ENCODE peak calls at places on chromosomes 7 and 10, in nine cellular contexts. D, V, J, H, N, B, Y, E and O are unnamed samples.

GRCh38 chr10:70587045-70587658 is 15.4 kb downstream of the PRF1 start:
- DNase-seq in D (no peak), V (no peak), J (no peak), H (no peak), N (no peak), B (no peak), Y (no peak), E (no peak), O (no peak)

GRCh38 chr10:86785968-86786367 is 29.5 kb downstream of the BMPR1A start:
- DNase-seq in D (no peak), V (no peak), J (no peak), H (no peak), N (no peak), B (no peak), Y (no peak), E (no peak), O (no peak)

GRCh38 chr10:33208166-33208565 is 126.3 kb downstream of the NRP1 start:
- DNase-seq in D (no peak), V (no peak), J (no peak), H (no peak), N (no peak), B (no peak), Y (no peak), E (no peak), O (no peak)

GRCh38 chr10:178208-178607 is 43.0 kb downstream of the ZMYND11 start:
- DNase-seq in D (no peak), V (no peak), J (no peak), H (peak), N (peak), B (no peak), Y (peak), E (peak), O (no peak)

GRCh38 chr10:26697922-26698608 is 564 bp downstream of the PDSS1 start:
- DNase-seq in D (no peak), V (no peak), J (no peak), H (no peak), N (no peak), B (no peak), Y (peak), E (no peak), O (no peak)

GRCh38 chr10:1180836-1181235 is 124.7 kb downstream of the WDR37 start:
- DNase-seq in D (no peak), V (no peak), J (no peak), H (no peak), N (no peak), B (no peak), Y (no peak), E (no peak), O (no peak)

GRCh38 chr10:96416643-96417042 is 57.8 kb upstream of the OPALIN start:
- DNase-seq in D (no peak), V (no peak), J (no peak), H (peak), N (no peak), B (peak), Y (no peak), E (peak), O (no peak)

GRCh38 chr10:79239275-79239779 is 107.9 kb upstream of the PPIF start:
- DNase-seq in D (no peak), V (no peak), J (peak), H (peak), N (peak), B (no peak), Y (peak), E (no peak), O (no peak)

GRCh38 chr10:94630017-94630688 is 53.4 kb upstream of the CYP2C18 start:
- DNase-seq in D (no peak), V (no peak), J (no peak), H (peak), N (peak), B (no peak), Y (peak), E (peak), O (peak)

GRCh38 chr7:152565731-152566130 is 110.2 kb downstream of the XRCC2 start:
- DNase-seq in D (no peak), V (no peak), J (no peak), H (no peak), N (no peak), B (no peak), Y (no peak), E (no peak), O (no peak)

GRCh38 chr10:70250956-70251680 is 17.9 kb upstream of the PPA1 start:
- DNase-seq in D (no peak), V (no peak), J (no peak), H (no peak), N (no peak), B (no peak), Y (no peak), E (no peak), O (no peak)

GRCh38 chr7:121366852-121367431 is 29.2 kb downstream of the FAM3C start:
- DNase-seq in D (no peak), V (no peak), J (no peak), H (peak), N (peak), B (no peak), Y (peak), E (peak), O (no peak)

GRCh38 chr7:113404245-113404644 is 285.9 kb upstream of the SMIM30 start:
- DNase-seq in D (no peak), V (no peak), J (no peak), H (no peak), N (no peak), B (no peak), Y (no peak), E (no peak), O (no peak)

GRCh38 chr7:31336202-31337035 is 4.1 kb downstream of the NEUROD6 start:
- DNase-seq in D (no peak), V (no peak), J (no peak), H (no peak), N (no peak), B (no peak), Y (no peak), E (no peak), O (no peak)
- TF ChIP-seq CTCF in D (no peak), V (no peak), J (no peak), H (no peak), N (no peak), B (no peak), Y (no peak), E (no peak), O (no peak)

GRCh38 chr7:105876091-105876963 is at the start of gene ATXN7L1:
- DNase-seq in D (peak), V (peak), J (peak), H (peak), N (peak), B (peak), Y (peak), E (peak), O (peak)
- TF ChIP-seq CTCF in D (peak), V (peak), J (peak), H (peak), N (peak), B (peak), Y (peak), E (peak), O (no peak)

GRCh38 chr7:42831051-42831952 is 80.6 kb downstream of the C7orf25 start:
- DNase-seq in D (no peak), V (no peak), J (no peak), H (peak), N (no peak), B (peak), Y (peak), E (peak), O (peak)
- TF ChIP-seq CTCF in D (peak), V (no peak), J (peak), H (peak), N (peak), B (peak), Y (peak), E (peak), O (peak)

GRCh38 chr7:155813791-155814568 is 1.7 kb upstream of the SHH start:
- DNase-seq in D (no peak), V (no peak), J (no peak), H (no peak), N (no peak), B (no peak), Y (no peak), E (no peak), O (no peak)

GRCh38 chr7:155814569-155815276 is 2.5 kb upstream of the SHH start:
- DNase-seq in D (no peak), V (no peak), J (no peak), H (no peak), N (no peak), B (no peak), Y (peak), E (no peak), O (no peak)

GRCh38 chr7:155816192-155816508 is 3.9 kb upstream of the SHH start:
- DNase-seq in D (no peak), V (no peak), J (no peak), H (no peak), N (no peak), B (no peak), Y (no peak), E (no peak), O (no peak)

GRCh38 chr7:155816996-155817395 is 4.7 kb upstream of the SHH start:
- DNase-seq in D (no peak), V (no peak), J (no peak), H (no peak), N (no peak), B (no peak), Y (no peak), E (no peak), O (no peak)

GRCh38 chr7:155815332-155816191 is 3.3 kb upstream of the SHH start:
- DNase-seq in D (no peak), V (no peak), J (no peak), H (peak), N (peak), B (peak), Y (peak), E (peak), O (no peak)
- TF ChIP-seq CTCF in D (peak), V (no peak), J (no peak), H (peak), N (peak), B (peak), Y (peak), E (peak), O (peak)

GRCh38 chr7:100119075-100119700 is at the start of the genes CNPY4 and TAF6:
- DNase-seq in D (peak), V (peak), J (peak), H (peak), N (peak), B (peak), Y (peak), E (peak), O (peak)
- TF ChIP-seq CTCF in D (no peak), V (no peak), J (no peak), H (no peak), N (no peak), B (no peak), Y (peak), E (no peak), O (no peak)

GRCh38 chr10:46554166-46554781 is 2.2 kb downstream of the GPRIN2 start:
- DNase-seq in D (no peak), V (no peak), J (no peak), H (no peak), N (no peak), B (no peak), Y (no peak), E (no peak), O (no peak)
- TF ChIP-seq CTCF in D (no peak), V (no peak), J (no peak), H (no peak), N (no peak), B (no peak), Y (no peak), E (no peak), O (no peak)

GRCh38 chr10:98030093-98030821 is at the start of gene CRTAC1:
- DNase-seq in D (no peak), V (no peak), J (peak), H (peak), N (no peak), B (peak), Y (no peak), E (peak), O (no peak)
- TF ChIP-seq CTCF in D (no peak), V (no peak), J (no peak), H (no peak), N (no peak), B (no peak), Y (no peak), E (no peak), O (no peak)

GRCh38 chr7:4641667-4642467 is 40.2 kb upstream of the FOXK1 start:
- DNase-seq in D (peak), V (peak), J (peak), H (peak), N (peak), B (peak), Y (peak), E (peak), O (peak)
- TF ChIP-seq CTCF in D (peak), V (peak), J (peak), H (peak), N (peak), B (peak), Y (peak), E (peak), O (peak)

GRCh38 chr7:116403265-116403664 is 96.3 kb upstream of the CAV2 start:
- DNase-seq in D (peak), V (no peak), J (no peak), H (peak), N (peak), B (no peak), Y (peak), E (no peak), O (no peak)

GRCh38 chr7:116407165-116407564 is 92.4 kb upstream of the CAV2 start:
- DNase-seq in D (no peak), V (no peak), J (no peak), H (no peak), N (no peak), B (no peak), Y (no peak), E (no peak), O (no peak)

GRCh38 chr7:116404389-116404788 is 95.1 kb upstream of the CAV2 start:
- DNase-seq in D (no peak), V (no peak), J (no peak), H (no peak), N (no peak), B (no peak), Y (no peak), E (no peak), O (no peak)

GRCh38 chr7:116405810-116406209 is 93.7 kb upstream of the CAV2 start:
- DNase-seq in D (no peak), V (no peak), J (no peak), H (no peak), N (no peak), B (no peak), Y (no peak), E (no peak), O (no peak)

GRCh38 chr7:116408166-116408565 is 91.4 kb upstream of the CAV2 start:
- DNase-seq in D (no peak), V (no peak), J (no peak), H (no peak), N (no peak), B (no peak), Y (no peak), E (no peak), O (no peak)
- TF ChIP-seq CTCF in D (no peak), V (no peak), J (no peak), H (no peak), N (no peak), B (no peak), Y (no peak), E (no peak), O (no peak)

GRCh38 chr10:133276100-133276434 is 601 bp downstream of the ADAM8 start:
- DNase-seq in D (no peak), V (no peak), J (no peak), H (no peak), N (no peak), B (no peak), Y (no peak), E (no peak), O (no peak)

GRCh38 chr10:133276435-133277201 is at the start of gene ADAM8:
- DNase-seq in D (no peak), V (peak), J (no peak), H (no peak), N (no peak), B (peak), Y (no peak), E (no peak), O (no peak)

GRCh38 chr10:133277277-133277992 is 767 bp upstream of the ADAM8 start:
- DNase-seq in D (no peak), V (peak), J (no peak), H (no peak), N (no peak), B (no peak), Y (no peak), E (no peak), O (no peak)

GRCh38 chr10:133274751-133275682 is 1.7 kb downstream of the ADAM8 start:
- DNase-seq in D (no peak), V (peak), J (no peak), H (no peak), N (no peak), B (no peak), Y (no peak), E (no peak), O (no peak)

GRCh38 chr10:133275683-133276092 is 980 bp downstream of the ADAM8 start:
- DNase-seq in D (no peak), V (peak), J (no peak), H (peak), N (no peak), B (no peak), Y (no peak), E (no peak), O (no peak)
- TF ChIP-seq CTCF in D (no peak), V (peak), J (no peak), H (no peak), N (no peak), B (no peak), Y (no peak), E (no peak), O (no peak)